ENCODE peak calls at places on chromosomes 11 and 22, in seven cellular contexts. J, Z, M, B, H, C and E are unnamed samples.

GRCh38 chr11:111112614-111113013 is 132.9 kb upstream of the POU2AF2 start:
- DNase-seq in J (no peak), Z (no peak), M (no peak), B (no peak), H (no peak), C (no peak), E (no peak)

GRCh38 chr11:59787816-59788215 is 22.8 kb downstream of the MRPL16 start:
- DNase-seq in J (no peak), Z (no peak), M (no peak), B (peak; percentile 69), H (no peak), C (no peak), E (no peak)

GRCh38 chr11:118275184-118275583 is 11.1 kb upstream of the MPZL2 start:
- DNase-seq in J (no peak), Z (no peak), M (no peak), B (no peak), H (no peak), C (no peak), E (no peak)

GRCh38 chr11:6321961-6322362 is 1.7 kb upstream of the CAVIN3 start:
- DNase-seq in J (no peak), Z (no peak), M (no peak), B (peak; percentile 38), H (no peak), C (no peak), E (no peak)

GRCh38 chr11:15483205-15483604 is 368.5 kb downstream of the INSC start:
- DNase-seq in J (no peak), Z (no peak), M (no peak), B (no peak), H (no peak), C (no peak), E (no peak)

GRCh38 chr22:39773976-39774539 is 119.5 kb downstream of the ENTHD1 start:
- DNase-seq in J (no peak), Z (no peak), M (peak; percentile 1), B (peak; percentile 5), H (no peak), C (no peak), E (peak; percentile 61)

GRCh38 chr11:13364388-13364787 is 86.8 kb downstream of the BMAL1 start:
- DNase-seq in J (no peak), Z (no peak), M (no peak), B (peak; percentile 30), H (no peak), C (no peak), E (no peak)

GRCh38 chr22:19463491-19464469 is 15.2 kb downstream of the UFD1 start:
- DNase-seq in J (no peak), Z (no peak), M (no peak), B (peak; percentile 58), H (no peak), C (peak; percentile 56), E (no peak)

GRCh38 chr11:12134239-12134590 is 23.8 kb downstream of the MICAL2 start:
- DNase-seq in J (peak; percentile 60), Z (no peak), M (no peak), B (no peak), H (no peak), C (no peak), E (no peak)

GRCh38 chr22:24994070-24994763 is 41.7 kb downstream of the KIAA1671 start:
- DNase-seq in J (peak; percentile 85), Z (no peak), M (no peak), B (no peak), H (peak; percentile 49), C (no peak), E (no peak)

GRCh38 chr11:12109591-12110196 is 696 bp upstream of the MICAL2 start:
- DNase-seq in J (no peak), Z (no peak), M (no peak), B (no peak), H (no peak), C (no peak), E (no peak)

GRCh38 chr11:1532606-1533341 is 39.3 kb downstream of the DUSP8 start:
- DNase-seq in J (no peak), Z (no peak), M (no peak), B (no peak), H (no peak), C (no peak), E (no peak)

GRCh38 chr22:19636696-19637355 is 77.5 kb upstream of the SEPTIN5 start:
- DNase-seq in J (no peak), Z (no peak), M (no peak), B (no peak), H (no peak), C (no peak), E (no peak)

DNA sequence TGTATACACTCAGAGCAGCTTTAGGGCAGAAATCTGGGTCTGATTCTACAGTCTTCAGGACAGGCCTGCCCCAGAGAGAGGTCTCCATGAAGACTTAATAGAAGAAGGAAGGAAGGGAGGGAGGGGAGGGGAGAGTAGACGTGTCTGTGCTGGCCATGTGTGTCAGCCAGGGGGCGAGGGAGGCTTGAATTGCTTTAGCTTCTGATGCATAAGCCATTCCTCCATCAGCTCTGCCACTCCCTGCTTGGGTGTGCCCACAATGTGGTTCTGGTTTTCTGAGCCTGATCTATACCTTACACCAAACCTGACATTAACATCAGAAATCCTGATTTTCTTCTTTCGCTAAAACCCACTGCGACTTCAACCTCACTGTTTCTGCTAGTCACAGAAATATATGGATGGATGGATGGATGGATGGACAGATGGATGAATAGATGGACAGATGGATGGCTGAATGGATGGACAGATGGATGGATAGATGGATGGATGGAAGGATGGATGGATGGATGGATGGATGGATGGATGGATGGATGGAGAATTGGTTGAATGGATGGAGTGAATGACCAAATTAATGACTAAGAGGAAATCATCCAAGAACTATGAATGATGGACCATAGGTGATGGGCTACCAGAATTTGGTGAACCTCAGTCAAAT is 56.5 kb upstream of the PRDM11 start:
- DNase-seq in J (no peak), Z (peak; percentile 46), M (peak; percentile 37), B (peak; percentile 55), H (no peak), C (no peak), E (no peak)
- TF ChIP-seq CTCF in J (no peak), Z (peak; percentile 47), M (peak; percentile 33), B (peak; percentile 49), H (no peak), C (peak; percentile 26), E (no peak)

DNA sequence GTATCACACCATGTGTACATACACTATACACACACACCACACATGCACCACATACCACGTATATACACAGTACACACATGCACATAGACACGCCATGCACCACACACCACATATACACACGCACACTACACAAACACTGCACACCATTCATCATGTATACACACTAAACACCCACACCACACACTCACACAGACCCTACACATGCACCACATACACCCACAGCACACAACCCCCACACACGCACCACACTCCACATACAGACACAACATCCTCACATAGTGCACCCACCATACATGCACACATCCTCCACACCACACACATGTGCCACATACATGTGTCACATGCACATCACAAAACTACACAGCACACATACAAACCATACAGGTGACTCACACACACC is 397.1 kb downstream of the TBC1D22A start:
- DNase-seq in J (no peak), Z (no peak), M (no peak), B (no peak), H (no peak), C (no peak), E (no peak)
- TF ChIP-seq CTCF in J (no peak), Z (no peak), M (no peak), B (no peak), H (no peak), C (no peak), E (no peak)

GRCh38 chr11:33634291-33634834 is 66.3 kb downstream of the C11orf91 start:
- DNase-seq in J (no peak), Z (no peak), M (no peak), B (peak; percentile 40), H (no peak), C (no peak), E (no peak)
- TF ChIP-seq CTCF in J (no peak), Z (no peak), M (no peak), B (no peak), H (no peak), C (no peak), E (no peak)

GRCh38 chr11:9460322-9461067 is at the start of gene ZNF143:
- DNase-seq in J (peak; percentile 100), Z (peak; percentile 100), M (peak; percentile 100), B (peak; percentile 100), H (peak; percentile 100), C (peak; percentile 100), E (peak; percentile 94)

GRCh38 chr11:9461760-9462134 is 935 bp downstream of the ZNF143 start:
- DNase-seq in J (no peak), Z (no peak), M (peak; percentile 49), B (peak; percentile 41), H (no peak), C (no peak), E (no peak)

GRCh38 chr11:9461068-9461759 is 402 bp downstream of the ZNF143 start:
- DNase-seq in J (peak; percentile 89), Z (peak; percentile 81), M (peak; percentile 93), B (peak; percentile 92), H (peak; percentile 69), C (peak; percentile 91), E (peak; percentile 89)

GRCh38 chr11:9462172-9462799 is 1.5 kb downstream of the ZNF143 start:
- DNase-seq in J (no peak), Z (no peak), M (peak; percentile 26), B (peak; percentile 35), H (no peak), C (no peak), E (no peak)

DNA sequence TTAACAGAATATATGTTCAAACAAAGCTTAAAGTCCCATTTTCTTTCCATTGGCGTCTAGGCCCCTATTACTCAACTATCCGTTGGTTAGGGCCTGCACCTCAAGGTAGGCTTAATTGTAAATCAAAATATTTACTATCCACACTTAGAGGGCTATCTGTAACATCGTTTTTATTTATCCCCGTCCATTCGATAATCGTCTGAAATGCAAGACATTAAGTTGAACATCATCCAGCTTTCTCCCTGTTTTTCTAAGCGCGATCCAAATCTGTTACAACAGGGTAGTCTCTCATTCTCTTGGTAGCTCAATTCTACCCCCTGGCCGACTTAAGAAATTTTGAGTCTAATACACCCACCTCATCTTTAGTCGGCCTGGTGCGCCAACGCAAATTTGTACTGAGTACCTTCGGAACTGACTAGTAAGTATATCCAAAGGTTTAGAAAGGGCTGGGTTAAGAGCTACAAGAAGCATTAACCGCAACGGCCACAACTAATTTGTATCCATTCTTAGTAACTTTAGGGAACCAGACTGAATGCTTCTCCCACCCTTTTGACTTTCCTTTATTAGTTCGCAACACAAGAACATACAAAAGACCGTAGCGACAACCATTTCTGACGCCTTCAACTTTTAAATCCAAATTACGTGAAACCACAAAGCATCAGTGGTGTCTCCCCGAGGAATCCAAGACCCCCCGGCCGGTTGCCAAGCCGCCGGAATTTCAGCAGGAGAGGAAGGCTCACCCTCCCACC is 1.1 kb upstream of the ZNF143 start:
- DNase-seq in J (no peak), Z (no peak), M (peak; percentile 60), B (peak; percentile 76), H (no peak), C (no peak), E (peak; percentile 29)
- TF ChIP-seq CTCF in J (no peak), Z (no peak), M (no peak), B (peak; percentile 19), H (no peak), C (no peak), E (no peak)